ENCODE peak calls at places on chromosomes 16 and 17, in four cellular contexts. C is NCI-H146, F is OCI-LY7, L is fibroblast of the conjunctiva. M is an unnamed sample.

GRCh38 chr17:33013596-33014375 is 22.1 kb downstream of the SPACA3 start:
- DNase-seq in C (no peak), F (no peak), L (no peak), M (no peak)

GRCh38 chr16:65782537-65783290 is 583.8 kb upstream of the CDH5 start:
- DNase-seq in F (no peak), L (peak; percentile 46), C (no peak), M (no peak)

GRCh38 chr17:75518201-75518600 is 1.9 kb downstream of the TSEN54 start:
- DNase-seq in L (no peak), F (peak; percentile 61), C (no peak), M (peak; percentile 63)

GRCh38 chr16:75301804-75302203 is 50.4 kb upstream of the BCAR1 start:
- DNase-seq in L (no peak), C (no peak), F (no peak), M (no peak)

GRCh38 chr16:635573-636205 is 416 bp downstream of the METTL26 start:
- DNase-seq in L (no peak), F (no peak), C (peak; percentile 46), M (peak; percentile 65)

GRCh38 chr16:53946745-53947386 is 242.9 kb downstream of the FTO start:
- DNase-seq in C (peak; percentile 4), L (no peak), F (no peak), M (no peak)

GRCh38 chr16:66486199-66486772 is 59.2 kb downstream of the BEAN1 start:
- DNase-seq in F (no peak), L (no peak), C (no peak), M (no peak)

GRCh38 chr17:72976971-72977767 is 115.3 kb downstream of the SLC39A11 start:
- DNase-seq in F (no peak), L (peak; percentile 64), C (no peak), M (peak; percentile 95)

GRCh38 chr17:78486946-78487680 is 90.1 kb downstream of the DNAH17 start:
- DNase-seq in F (no peak), C (no peak), L (no peak), M (no peak)

GRCh38 chr17:54982399-54982798 is 13.8 kb downstream of the STXBP4 start:
- DNase-seq in C (no peak), F (no peak), L (peak; percentile 72), M (no peak)

GRCh38 chr17:81898029-81898866 is 3.8 kb upstream of the NPB start:
- DNase-seq in C (no peak), L (peak; percentile 67), F (no peak), M (no peak)

GRCh38 chr17:81036128-81036891 is 1.4 kb downstream of the BAIAP2 start:
- DNase-seq in L (no peak), C (no peak), F (no peak), M (no peak)

GRCh38 chr16:53212899-53213235 is 158.1 kb downstream of the CHD9 start:
- DNase-seq in C (no peak), F (no peak), L (no peak), M (no peak)

GRCh38 chr16:51155199-51155607 is 4.1 kb upstream of the SALL1 start:
- DNase-seq in L (no peak), C (no peak), F (no peak), M (no peak)

GRCh38 chr17:74574489-74575142 is 7.3 kb upstream of the CD300H start:
- DNase-seq in F (no peak), C (no peak), L (no peak), M (no peak)

GRCh38 chr16:55506083-55506482 is 2.8 kb upstream of the LPCAT2 start:
- DNase-seq in F (no peak), L (no peak), C (no peak), M (no peak)

GRCh38 chr16:58459344-58460218 is 40.4 kb upstream of the NDRG4 start:
- DNase-seq in C (no peak), F (no peak), L (no peak), M (no peak)

GRCh38 chr16:67900156-67900555 is 7.1 kb downstream of the PSKH1 start:
- DNase-seq in L (no peak), F (no peak), C (no peak), M (no peak)

GRCh38 chr16:20904507-20905079 is 4.0 kb downstream of the LYRM1 start:
- DNase-seq in F (peak; percentile 76), L (no peak), C (peak; percentile 28), M (peak; percentile 92)

GRCh38 chr17:4049546-4049945 is 85.3 kb upstream of the ATP2A3 start:
- DNase-seq in F (no peak), C (no peak), L (no peak), M (no peak)

GRCh38 chr16:27625050-27625697 is 75.2 kb downstream of the KATNIP start:
- DNase-seq in F (no peak), L (peak; percentile 30), C (no peak), M (no peak)

GRCh38 chr17:43676471-43676870 is 14.7 kb upstream of the MEOX1 start:
- DNase-seq in L (no peak), F (no peak), C (no peak), M (no peak)

GRCh38 chr17:17107281-17107680 is 65.0 kb downstream of the MPRIP start:
- DNase-seq in C (no peak), L (no peak), F (no peak), M (no peak)

M was measured in Karpas-422.